ENCODE peak calls at places on chromosomes 16 and 17, in six cellular contexts. F is HepG2, C is GM12878, L is K562, Y is SK-N-SH, W is H1. Q is an unnamed sample.

GRCh38 chr17:3032258-3033247 is 30.9 kb downstream of the OR1D5 start:
- DNase-seq in L (no peak), F (no peak), Y (no peak), W (no peak), C (no peak), Q (no peak)

GRCh38 chr16:88376053-88376834 is 6.5 kb upstream of the ZNF469 start:
- DNase-seq in C (no peak), Y (peak), L (no peak), F (no peak), W (no peak), Q (no peak)

GRCh38 chr17:70261170-70261569 is 91.8 kb downstream of the KCNJ2 start:
- DNase-seq in Y (no peak), C (no peak), W (no peak), F (no peak), L (no peak), Q (no peak)

GRCh38 chr17:63165420-63165819 is 199.4 kb downstream of the TANC2 start:
- DNase-seq in W (no peak), L (no peak), Y (no peak), C (no peak), F (no peak), Q (no peak)

GRCh38 chr16:11177578-11178130 is 78.3 kb downstream of the SOCS1 start:
- DNase-seq in C (no peak), Y (no peak), L (no peak), W (no peak), F (no peak), Q (no peak)

GRCh38 chr17:1055231-1055630 is 58.3 kb downstream of the TIMM22 start:
- DNase-seq in C (no peak), L (no peak), F (no peak), Y (no peak), W (no peak), Q (no peak)

GRCh38 chr17:76673729-76674128 is 30.2 kb upstream of the ST6GALNAC1 start:
- DNase-seq in Y (peak), C (no peak), W (no peak), L (no peak), F (no peak), Q (no peak)

GRCh38 chr17:56707312-56708219 is 114.1 kb downstream of the NOG start:
- DNase-seq in C (no peak), Y (no peak), F (no peak), W (no peak), L (no peak), Q (no peak)

GRCh38 chr16:4351880-4352279 is 759 bp upstream of the PAM16 start:
- DNase-seq in C (no peak), W (no peak), L (no peak), F (peak), Y (no peak), Q (no peak)

GRCh38 chr17:51419476-51419875 is 159.1 kb downstream of the UTP18 start:
- DNase-seq in W (no peak), L (no peak), Y (no peak), F (no peak), C (no peak), Q (no peak)

GRCh38 chr17:78357687-78358537 is 2.0 kb downstream of the SOCS3 start:
- DNase-seq in W (no peak), F (no peak), C (no peak), L (no peak), Y (no peak), Q (no peak)

GRCh38 chr16:27264151-27264550 is 4.4 kb downstream of the NSMCE1 start:
- DNase-seq in W (no peak), C (no peak), F (peak), L (no peak), Y (no peak), Q (no peak)

GRCh38 chr16:90077757-90078593 is 844 bp upstream of the PRDM7 start:
- DNase-seq in F (no peak), Y (peak), L (peak), W (no peak), C (no peak), Q (no peak)
- TF ChIP-seq GABPA in F (no peak), Y (no peak), L (no peak), W (no peak), C (no peak), Q (no peak)

GRCh38 chr16:84613408-84614071 is 4.3 kb downstream of the COTL1 start:
- DNase-seq in F (no peak), W (no peak), C (no peak), Y (no peak), L (no peak), Q (no peak)
- H3K4me3 ChIP-seq in F (no peak), W (no peak), C (peak), Y (no peak), L (no peak), Q (no peak)

DNA sequence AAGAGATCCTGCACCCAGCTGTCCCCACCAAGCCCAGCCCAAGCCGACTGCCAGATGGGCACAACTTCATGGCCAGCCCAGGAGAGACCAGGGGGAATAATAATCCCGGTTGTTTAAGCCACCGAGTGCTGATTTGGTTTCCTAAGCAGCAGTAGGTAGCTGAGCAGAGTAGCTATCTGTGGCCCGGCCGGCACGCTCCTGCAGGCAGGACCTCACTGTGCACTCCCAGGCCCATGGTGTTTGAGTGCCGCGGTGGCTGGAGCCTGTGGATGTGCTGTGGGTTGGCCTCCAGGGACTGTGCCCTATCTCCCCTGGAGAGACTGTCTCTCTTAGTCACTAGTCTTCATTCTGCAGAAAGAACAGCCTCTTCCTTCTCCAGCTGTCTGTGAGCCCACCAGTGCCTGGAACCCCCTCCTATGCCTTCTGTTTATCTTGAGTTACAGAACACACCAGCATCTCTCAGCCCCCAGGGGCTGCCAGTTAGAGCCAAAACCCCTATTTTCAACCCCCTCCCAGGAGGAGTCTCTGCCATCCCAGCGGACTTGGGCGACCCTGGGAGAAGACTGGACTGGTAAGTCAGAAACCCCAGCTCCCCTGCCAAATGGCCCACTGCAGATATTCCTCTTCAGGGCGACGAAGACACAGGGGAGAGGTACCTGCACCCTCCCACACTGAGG is 152.0 kb downstream of the SDK2 start:
- DNase-seq in L (no peak), F (no peak), Y (no peak), C (no peak), W (no peak), Q (no peak)
- H3K27ac ChIP-seq in L (no peak), F (no peak), Y (peak), C (no peak), W (no peak), Q (no peak)

GRCh38 chr16:616771-617586 is 13.8 kb upstream of the WFIKKN1 start:
- DNase-seq in W (no peak), L (no peak), F (no peak), Y (no peak), C (no peak), Q (no peak)
- TF ChIP-seq GABPA in W (no peak), L (no peak), F (no peak), Y (no peak), C (no peak), Q (no peak)

Q was measured in HL-60.